ENCODE peak calls at places on chromosome 22, in eight cellular contexts. V is EH; K is H9; E is EL; R is substantia nigra; T is kidney glomerular epithelial cell; W is activated T-helper 9 cell treated with anti-CD3 and anti-CD28 coated beads, Interleukin-2, amount 50 U/mL, for 16 hours; H is RCC 7860. Q is an unnamed sample.

GRCh38 chr22:17077255-17077654 is 7.5 kb upstream of the IL17RA start:
- DNase-seq in V (peak), H (peak), T (peak), W (no peak), K (no peak), R (no peak), E (peak), Q (no peak)

GRCh38 chr22:29689872-29690213 is 30.0 kb upstream of the CABP7 start:
- DNase-seq in E (peak), K (peak), V (peak), W (no peak), R (peak), T (no peak), H (no peak), Q (peak)

GRCh38 chr22:44023404-44024287 is 456 bp upstream of the PARVB start:
- DNase-seq in K (peak), V (peak), E (peak), T (peak), R (no peak), H (peak), W (peak), Q (no peak)

GRCh38 chr22:21947040-21948014 is 5.3 kb downstream of the PPM1F start:
- DNase-seq in T (no peak), W (no peak), V (peak), H (no peak), R (no peak), K (peak), E (peak), Q (peak)

GRCh38 chr22:17875156-17875555 is 100.9 kb upstream of the BID start:
- DNase-seq in W (no peak), K (no peak), H (no peak), T (no peak), V (no peak), E (no peak), R (no peak), Q (no peak)

GRCh38 chr22:25622011-25622410 is 57.5 kb downstream of the GRK3 start:
- DNase-seq in E (peak), T (no peak), R (no peak), H (no peak), W (no peak), K (no peak), V (peak), Q (no peak)

GRCh38 chr22:36423461-36424404 is 36.0 kb upstream of the MYH9 start:
- DNase-seq in R (no peak), K (no peak), W (no peak), H (no peak), V (peak), E (no peak), T (no peak), Q (no peak)

GRCh38 chr22:39954584-39955055 is 5.6 kb upstream of the TMA7B start:
- DNase-seq in V (peak), E (peak), T (no peak), H (no peak), K (no peak), R (no peak), W (no peak), Q (no peak)

GRCh38 chr22:41367680-41368542 is 13.8 kb upstream of the TEF start:
- DNase-seq in T (no peak), V (peak), R (no peak), K (peak), W (no peak), E (peak), H (no peak), Q (peak)

GRCh38 chr22:49735411-49736311 is 92.0 kb downstream of the BRD1 start:
- DNase-seq in E (no peak), W (no peak), R (no peak), V (peak), K (peak), H (no peak), T (no peak), Q (no peak)

GRCh38 chr22:20641919-20642579 is 131.9 kb upstream of the SERPIND1 start:
- DNase-seq in K (no peak), H (no peak), E (no peak), R (no peak), V (no peak), W (no peak), T (no peak), Q (no peak)

GRCh38 chr22:39185601-39186012 is 33.1 kb upstream of the CBX7 start:
- DNase-seq in W (no peak), T (no peak), H (no peak), K (no peak), V (peak), R (peak), E (no peak), Q (no peak)

GRCh38 chr22:48954781-48955311 is 872.8 kb downstream of the BRD1 start:
- DNase-seq in H (no peak), R (no peak), V (no peak), K (peak), T (no peak), E (no peak), W (no peak), Q (no peak)

GRCh38 chr22:19180234-19180633 is 1.7 kb upstream of the SLC25A1 start:
- DNase-seq in K (no peak), H (no peak), R (no peak), W (no peak), E (no peak), T (no peak), V (no peak), Q (no peak)

GRCh38 chr22:23516304-23516703 is 63.8 kb downstream of the IGLL1 start:
- DNase-seq in V (no peak), R (no peak), W (no peak), K (no peak), T (no peak), E (no peak), H (no peak), Q (no peak)

GRCh38 chr22:17964647-17965046 is 59.7 kb downstream of the MICAL3 start:
- DNase-seq in E (no peak), W (no peak), R (no peak), V (no peak), T (peak), H (no peak), K (no peak), Q (no peak)

GRCh38 chr22:34068011-34068410 is 147.7 kb upstream of the LARGE1 start:
- DNase-seq in T (no peak), H (no peak), V (no peak), R (no peak), K (no peak), W (no peak), E (no peak), Q (no peak)

GRCh38 chr22:22773979-22774738 is 113.5 kb upstream of the IGLL5 start:
- DNase-seq in H (no peak), V (no peak), R (no peak), T (no peak), K (no peak), W (no peak), E (no peak), Q (no peak)

GRCh38 chr22:43288807-43289417 is 54.3 kb downstream of the SCUBE1 start:
- DNase-seq in E (no peak), V (no peak), H (no peak), R (no peak), T (no peak), W (no peak), K (no peak), Q (no peak)

GRCh38 chr22:46934746-46935491 is 172.5 kb downstream of the TBC1D22A start:
- DNase-seq in E (peak), R (no peak), V (peak), T (peak), K (no peak), W (no peak), H (peak), Q (peak)

GRCh38 chr22:40190501-40190900 is 12.8 kb downstream of the TNRC6B start:
- DNase-seq in R (no peak), H (no peak), V (no peak), K (no peak), E (no peak), W (no peak), T (no peak), Q (no peak)

GRCh38 chr22:46187862-46188261 is 37.5 kb downstream of the PPARA start:
- DNase-seq in H (peak), R (no peak), E (no peak), V (no peak), K (no peak), T (no peak), W (no peak), Q (no peak)

GRCh38 chr22:47136671-47137070 is 374.2 kb downstream of the TBC1D22A start:
- DNase-seq in R (no peak), V (no peak), T (no peak), K (no peak), H (no peak), W (no peak), E (no peak), Q (no peak)

GRCh38 chr22:42258126-42258525 is 12.3 kb downstream of the TCF20 start:
- DNase-seq in T (peak), K (no peak), R (no peak), V (peak), H (no peak), E (no peak), W (no peak), Q (no peak)

GRCh38 chr22:40499187-40499753 is 128.9 kb downstream of the SGSM3 start:
- DNase-seq in H (peak), E (peak), T (peak), W (no peak), K (no peak), R (no peak), V (peak), Q (peak)